ENCODE peak calls at places on chromosomes 2 and 18, in four cellular contexts. Z is psoas muscle, T is cardiac muscle cell, F is K562. B is an unnamed sample. For H3K9me3, the result is how much of the 10 kb centered on the place peaks cover.

GRCh38 chr2:174465327-174465726 is 21.5 kb downstream of the GPR155 start:
- DNase-seq in Z (no peak), T (peak), F (peak), B (no peak)

GRCh38 chr2:54598347-54599325 is 124.8 kb upstream of the EML6 start:
- DNase-seq in Z (no peak), T (no peak), F (no peak), B (no peak)

GRCh38 chr2:25232248-25232825 is 64.0 kb upstream of the POMC start:
- DNase-seq in Z (no peak), T (no peak), F (no peak), B (no peak)

GRCh38 chr2:199144036-199144435 is 313.7 kb downstream of the SATB2 start:
- DNase-seq in Z (no peak), T (no peak), F (no peak), B (no peak)

GRCh38 chr2:236840215-236840614 is 245.5 kb upstream of the COPS8 start:
- DNase-seq in Z (no peak), T (no peak), F (no peak), B (no peak)

GRCh38 chr2:215965532-215966152 is 47.7 kb downstream of the MREG start:
- DNase-seq in Z (no peak), T (no peak), F (no peak), B (no peak)

GRCh38 chr18:79405781-79406575 is 10.2 kb downstream of the NFATC1 start:
- DNase-seq in Z (no peak), T (no peak), F (no peak), B (peak)

GRCh38 chr18:67672719-67673118 is 156.2 kb upstream of the DSEL start:
- DNase-seq in Z (no peak), T (no peak), F (no peak), B (no peak)

GRCh38 chr2:239824051-239824694 is 201.0 kb downstream of the NDUFA10 start:
- DNase-seq in Z (no peak), T (no peak), F (peak), B (no peak)

DNA sequence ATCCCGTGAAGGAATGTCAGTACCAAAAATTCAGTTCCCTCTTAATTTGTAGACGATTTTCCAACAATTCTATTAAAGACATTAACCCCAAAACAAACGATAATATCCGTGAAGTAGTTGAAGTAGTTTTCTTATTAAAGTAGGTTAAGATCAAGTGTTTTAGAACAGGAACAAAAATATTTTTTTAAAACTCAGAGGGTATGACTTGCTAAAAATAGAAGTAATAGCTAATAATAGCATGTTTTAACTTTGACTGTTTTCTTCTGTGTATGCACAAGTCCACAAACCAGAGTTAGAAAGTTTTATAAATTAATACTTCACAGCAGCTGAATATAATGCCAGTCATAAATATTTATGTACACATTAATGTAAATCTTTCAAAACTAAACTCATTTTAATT is 2.4 kb downstream of the DNAJC10 start:
- DNase-seq in Z (no peak), T (no peak), F (no peak), B (no peak)
- H3K27ac ChIP-seq in Z (no peak), T (no peak), F (no peak), B (no peak)

DNA sequence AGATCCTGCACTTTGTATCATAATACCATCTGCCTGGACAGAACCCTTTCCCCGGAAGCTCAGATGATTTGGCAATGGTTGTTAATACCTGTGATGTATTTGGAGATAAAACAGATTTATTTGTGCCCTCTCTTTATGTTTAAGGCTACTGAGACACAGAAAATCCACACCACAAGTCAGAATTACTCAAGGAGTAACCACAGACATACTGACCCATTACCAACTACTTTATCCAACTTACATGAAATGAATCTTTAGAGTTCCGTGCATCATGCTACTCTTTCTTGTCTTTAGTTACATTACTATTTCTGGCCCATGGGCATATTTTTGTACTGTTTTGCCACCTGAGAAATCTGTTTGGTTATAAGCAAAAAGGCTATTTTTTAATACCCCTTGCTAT is 384.0 kb downstream of the STK39 start:
- DNase-seq in Z (no peak), T (no peak), F (no peak), B (no peak)
- H3K9me3 ChIP-seq in Z (under half), T (under half), F (under half), B (under half)

DNA sequence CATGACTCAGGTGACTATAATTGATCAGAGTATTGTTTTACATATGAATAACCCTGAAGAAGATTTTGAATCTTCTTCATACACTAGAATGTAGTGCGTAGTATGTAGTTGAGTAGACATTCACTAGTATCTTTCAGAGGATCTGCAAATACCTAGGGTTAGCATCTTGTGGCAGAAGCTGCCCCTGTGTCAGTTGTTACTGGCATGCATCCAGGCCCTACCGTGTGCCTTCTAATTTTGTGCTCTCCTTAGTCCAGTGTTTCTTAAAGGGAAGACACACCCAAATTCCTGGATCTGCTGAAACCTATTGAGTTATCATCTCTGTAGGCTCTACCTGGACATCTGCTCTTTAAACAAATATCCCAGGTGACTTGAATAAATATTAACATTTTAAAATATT is 99.7 kb upstream of the SERTAD2 start:
- DNase-seq in Z (no peak), T (no peak), F (no peak), B (no peak)
- H3K27ac ChIP-seq in Z (peak), T (no peak), F (no peak), B (no peak)

GRCh38 chr2:168234407-168235085 is 12.8 kb downstream of the STK39 start:
- DNase-seq in Z (no peak), T (no peak), F (no peak), B (peak)
- H3K9me3 ChIP-seq in Z (under half), T (under half), F (under half), B (under half)

DNA sequence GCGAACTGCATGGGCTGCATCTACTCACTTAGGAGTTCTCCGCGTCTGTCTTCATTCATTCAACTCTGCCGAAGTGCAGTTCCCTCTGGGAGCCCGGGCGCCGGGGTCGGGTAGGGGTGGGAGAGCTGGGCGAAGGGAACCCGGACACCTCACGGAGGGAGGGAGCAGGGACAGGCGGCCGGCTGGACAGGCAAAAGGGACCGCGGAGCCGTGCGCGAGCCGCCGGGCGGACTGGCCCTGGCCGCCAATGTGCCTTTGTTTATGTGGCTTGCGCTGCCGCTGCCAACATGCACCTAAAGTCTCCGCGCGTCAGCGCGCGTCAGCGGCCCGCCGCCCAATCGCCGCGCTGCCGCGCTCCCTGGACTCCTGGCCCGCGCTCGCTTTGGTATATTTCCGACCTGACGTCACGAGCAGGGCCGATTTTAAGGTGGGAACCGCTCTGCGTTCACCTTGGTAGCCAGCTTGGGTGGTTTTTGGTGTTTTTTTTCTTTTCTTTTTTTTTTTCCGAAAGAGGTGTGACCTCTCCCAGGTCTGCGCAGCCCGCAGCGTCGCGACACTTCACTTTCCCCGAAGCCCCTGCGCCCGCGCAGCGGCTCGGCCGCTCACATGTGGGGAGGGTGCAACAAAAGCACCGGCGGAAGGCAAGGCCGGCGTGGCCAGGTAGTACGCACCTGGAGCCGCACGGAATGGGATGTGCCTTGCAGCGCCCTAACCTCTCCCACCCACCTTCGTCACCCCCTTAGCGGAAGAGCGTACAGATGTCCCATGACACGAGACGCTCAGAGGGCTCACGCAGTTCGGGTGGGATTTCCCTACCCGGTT is at the start of gene NR4A2:
- DNase-seq in Z (peak), T (peak), F (peak), B (peak)
- H3K27ac ChIP-seq in Z (peak), T (peak), F (peak), B (peak)

GRCh38 chr2:119718391-119719260 is 39.6 kb downstream of the TMEM177 start:
- DNase-seq in Z (no peak), T (no peak), F (no peak), B (no peak)
- H3K9me3 ChIP-seq in Z (under half), T (under half), F (under half), B (under half)

DNA sequence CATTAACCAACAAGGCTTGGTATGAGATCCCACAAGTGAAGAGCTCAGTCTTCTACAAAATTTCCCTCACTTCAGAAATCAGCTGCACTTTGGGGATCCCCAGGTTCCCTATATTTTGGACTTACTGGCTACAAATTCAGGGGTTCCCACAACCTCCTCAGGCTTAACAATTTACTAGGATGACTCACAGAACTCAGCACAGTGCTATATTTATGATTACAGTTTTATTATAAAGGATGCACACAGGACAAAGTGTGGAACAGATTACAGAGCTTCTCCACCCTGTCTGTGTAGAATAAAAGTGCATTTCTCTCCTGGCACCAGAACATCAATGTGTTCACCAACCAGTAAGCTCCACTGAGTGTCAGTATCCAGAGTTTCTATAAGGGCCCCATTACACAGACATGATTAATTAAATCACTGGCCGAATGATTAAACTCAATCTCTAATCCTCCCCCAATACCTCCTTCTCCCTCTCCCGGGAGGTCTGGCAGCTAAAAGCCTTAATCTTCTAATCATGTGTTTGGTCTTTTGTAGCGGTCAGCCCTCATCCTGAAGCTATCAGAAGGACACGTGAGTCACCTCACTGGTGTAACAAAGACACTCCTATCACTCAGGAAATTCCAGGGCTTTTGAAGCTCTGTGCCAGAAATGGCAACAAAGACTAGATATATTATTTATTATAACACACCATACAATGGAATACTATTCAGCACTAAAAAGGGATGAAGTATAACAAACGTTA is 84.6 kb downstream of the SLC66A3 start:
- DNase-seq in Z (no peak), T (no peak), F (no peak), B (no peak)
- H3K27ac ChIP-seq in Z (no peak), T (no peak), F (no peak), B (no peak)

GRCh38 chr2:95323347-95324155 is 26.4 kb downstream of the KCNIP3 start:
- DNase-seq in Z (no peak), T (peak), F (peak), B (no peak)
- H3K9me3 ChIP-seq in Z (under half), T (under half), F (under half), B (under half)

DNA sequence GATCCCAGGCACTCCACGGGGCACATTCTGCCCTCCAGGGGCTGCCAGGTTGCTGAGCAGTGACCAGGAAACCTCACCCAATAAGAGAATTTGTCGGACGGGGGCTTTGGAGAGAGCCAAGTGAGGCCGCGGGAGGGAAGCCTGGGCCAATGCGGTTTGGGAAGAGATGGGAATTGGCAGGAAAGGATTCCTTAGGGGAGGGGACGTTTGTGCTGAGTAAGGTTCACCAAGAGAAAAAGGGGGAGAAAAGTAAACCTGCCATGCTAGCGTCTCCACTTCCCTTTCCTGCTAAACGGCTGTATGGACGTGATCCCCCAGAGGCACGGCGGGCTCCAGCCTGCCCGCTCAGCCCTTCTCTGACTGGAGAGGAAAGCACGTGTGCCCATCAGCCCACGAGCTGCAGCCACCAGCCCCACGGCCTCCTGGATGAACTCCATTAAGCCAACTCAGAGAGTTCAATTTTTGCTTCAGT is 194.4 kb upstream of the ID2 start:
- DNase-seq in Z (no peak), T (no peak), F (no peak), B (no peak)
- H3K27ac ChIP-seq in Z (no peak), T (no peak), F (no peak), B (no peak)

B was measured in naive thymus-derived CD4-positive, alpha-beta T cell.